ENCODE peak calls at places on chromosomes 7 and 10, in seven cellular contexts. One of them, this sample, is unnamed.
A peak's percentile ranks its signal among the peaks of the same experiment; 100 is the strongest.

GRCh38 chr10:112213836-112214235 is 30.3 kb upstream of the GPAM start:
- DNase-seq in erythroblast: no peak
- DNase-seq in stimulated activated CD8-positive, alpha-beta memory T cell treated with anti-CD3 and anti-CD28 coated beads, Interleukin-2, amount 100 ng/mL, for 1 hour: no peak
- DNase-seq in NAMALWA: no peak
- DNase-seq in activated CD8-positive, alpha-beta memory T cell treated with anti-CD3 and anti-CD28 coated beads, Interleukin-2, amount 50 U/mL, for 4 hours: no peak
- DNase-seq in WERI-Rb-1: no peak
- DNase-seq in SK-N-SH: no peak
- DNase-seq in this sample: no peak

GRCh38 chr10:89563861-89564478 is 28.6 kb upstream of the SLC16A12 start:
- DNase-seq in erythroblast: peak; percentile 45
- DNase-seq in stimulated activated CD8-positive, alpha-beta memory T cell treated with anti-CD3 and anti-CD28 coated beads, Interleukin-2, amount 100 ng/mL, for 1 hour: no peak
- DNase-seq in NAMALWA: peak; percentile 64
- DNase-seq in activated CD8-positive, alpha-beta memory T cell treated with anti-CD3 and anti-CD28 coated beads, Interleukin-2, amount 50 U/mL, for 4 hours: no peak
- DNase-seq in WERI-Rb-1: no peak
- DNase-seq in SK-N-SH: peak; percentile 54
- DNase-seq in this sample: no peak

GRCh38 chr10:29150010-29150409 is 138.9 kb upstream of the LYZL1 start:
- DNase-seq in erythroblast: no peak
- DNase-seq in stimulated activated CD8-positive, alpha-beta memory T cell treated with anti-CD3 and anti-CD28 coated beads, Interleukin-2, amount 100 ng/mL, for 1 hour: no peak
- DNase-seq in NAMALWA: no peak
- DNase-seq in activated CD8-positive, alpha-beta memory T cell treated with anti-CD3 and anti-CD28 coated beads, Interleukin-2, amount 50 U/mL, for 4 hours: no peak
- DNase-seq in WERI-Rb-1: no peak
- DNase-seq in SK-N-SH: peak; percentile 36
- DNase-seq in this sample: peak; percentile 70

GRCh38 chr7:55191926-55192692 is 173.0 kb upstream of the LANCL2 start:
- DNase-seq in erythroblast: no peak
- DNase-seq in stimulated activated CD8-positive, alpha-beta memory T cell treated with anti-CD3 and anti-CD28 coated beads, Interleukin-2, amount 100 ng/mL, for 1 hour: no peak
- DNase-seq in NAMALWA: no peak
- DNase-seq in activated CD8-positive, alpha-beta memory T cell treated with anti-CD3 and anti-CD28 coated beads, Interleukin-2, amount 50 U/mL, for 4 hours: no peak
- DNase-seq in WERI-Rb-1: no peak
- DNase-seq in SK-N-SH: peak; percentile 81
- DNase-seq in this sample: no peak

GRCh38 chr10:73439605-73440298 is 6.4 kb upstream of the MSS51 start:
- DNase-seq in erythroblast: no peak
- DNase-seq in stimulated activated CD8-positive, alpha-beta memory T cell treated with anti-CD3 and anti-CD28 coated beads, Interleukin-2, amount 100 ng/mL, for 1 hour: no peak
- DNase-seq in NAMALWA: no peak
- DNase-seq in activated CD8-positive, alpha-beta memory T cell treated with anti-CD3 and anti-CD28 coated beads, Interleukin-2, amount 50 U/mL, for 4 hours: no peak
- DNase-seq in WERI-Rb-1: no peak
- DNase-seq in SK-N-SH: no peak
- DNase-seq in this sample: no peak

GRCh38 chr10:96334888-96335526 is 23.8 kb downstream of the OPALIN start:
- DNase-seq in erythroblast: no peak
- DNase-seq in stimulated activated CD8-positive, alpha-beta memory T cell treated with anti-CD3 and anti-CD28 coated beads, Interleukin-2, amount 100 ng/mL, for 1 hour: no peak
- DNase-seq in NAMALWA: peak; percentile 49
- DNase-seq in activated CD8-positive, alpha-beta memory T cell treated with anti-CD3 and anti-CD28 coated beads, Interleukin-2, amount 50 U/mL, for 4 hours: no peak
- DNase-seq in WERI-Rb-1: peak; percentile 24
- DNase-seq in SK-N-SH: peak; percentile 47
- DNase-seq in this sample: peak; percentile 25

GRCh38 chr10:116733566-116733965 is 8.8 kb downstream of the HSPA12A start:
- DNase-seq in erythroblast: no peak
- DNase-seq in stimulated activated CD8-positive, alpha-beta memory T cell treated with anti-CD3 and anti-CD28 coated beads, Interleukin-2, amount 100 ng/mL, for 1 hour: no peak
- DNase-seq in NAMALWA: no peak
- DNase-seq in activated CD8-positive, alpha-beta memory T cell treated with anti-CD3 and anti-CD28 coated beads, Interleukin-2, amount 50 U/mL, for 4 hours: no peak
- DNase-seq in WERI-Rb-1: no peak
- DNase-seq in SK-N-SH: no peak
- DNase-seq in this sample: no peak

GRCh38 chr10:128623776-128624175 is 497.6 kb upstream of the MKI67 start:
- DNase-seq in erythroblast: no peak
- DNase-seq in stimulated activated CD8-positive, alpha-beta memory T cell treated with anti-CD3 and anti-CD28 coated beads, Interleukin-2, amount 100 ng/mL, for 1 hour: no peak
- DNase-seq in NAMALWA: no peak
- DNase-seq in activated CD8-positive, alpha-beta memory T cell treated with anti-CD3 and anti-CD28 coated beads, Interleukin-2, amount 50 U/mL, for 4 hours: no peak
- DNase-seq in WERI-Rb-1: no peak
- DNase-seq in SK-N-SH: no peak
- DNase-seq in this sample: no peak